ENCODE peak calls at places on chromosomes 7 and 10, in seven cellular contexts. W, U, T, Z, X, G and D are unnamed samples.

GRCh38 chr10:70087641-70088040 is 35.0 kb downstream of the MACROH2A2 start:
- DNase-seq in W (no peak), U (no peak), T (no peak), Z (no peak), X (peak), G (no peak), D (no peak)

GRCh38 chr10:95363303-95363912 is 72.6 kb upstream of the PDLIM1 start:
- DNase-seq in W (no peak), U (no peak), T (no peak), Z (no peak), X (peak), G (peak), D (peak)

GRCh38 chr7:149125189-149125863 is 798 bp downstream of the ZNF425 start:
- DNase-seq in W (no peak), U (no peak), T (no peak), Z (no peak), X (peak), G (no peak), D (peak)

GRCh38 chr10:128187788-128188185 is 61.6 kb upstream of the MKI67 start:
- DNase-seq in W (no peak), U (no peak), T (no peak), Z (no peak), X (no peak), G (no peak), D (no peak)

GRCh38 chr7:27784399-27785053 is 44.6 kb downstream of the TAX1BP1 start:
- DNase-seq in W (no peak), U (no peak), T (no peak), Z (no peak), X (peak), G (peak), D (peak)

GRCh38 chr7:1061180-1061579 is 16.8 kb downstream of the GPR146 start:
- DNase-seq in W (no peak), U (no peak), T (no peak), Z (no peak), X (no peak), G (no peak), D (no peak)

GRCh38 chr7:88091988-88092675 is 127.7 kb downstream of the SRI start:
- DNase-seq in W (no peak), U (no peak), T (no peak), Z (no peak), X (no peak), G (no peak), D (no peak)

GRCh38 chr10:130190065-130190736 is 54.0 kb downstream of the GLRX3 start:
- DNase-seq in W (peak), U (peak), T (peak), Z (peak), X (peak), G (peak), D (peak)

GRCh38 chr10:8946451-8946850 is 892.0 kb downstream of the GATA3 start:
- DNase-seq in W (no peak), U (no peak), T (no peak), Z (no peak), X (no peak), G (no peak), D (no peak)

GRCh38 chr10:102781089-102781920 is 37.6 kb downstream of the WBP1L start:
- DNase-seq in W (no peak), U (no peak), T (no peak), Z (no peak), X (peak), G (no peak), D (peak)

GRCh38 chr7:123692471-123692877 is 36.8 kb downstream of the LMOD2 start:
- DNase-seq in W (no peak), U (no peak), T (no peak), Z (no peak), X (no peak), G (no peak), D (no peak)

GRCh38 chr7:140674899-140675701 is 2.4 kb downstream of the ADCK2 start:
- DNase-seq in W (no peak), U (peak), T (no peak), Z (no peak), X (peak), G (peak), D (peak)

GRCh38 chr7:79968249-79968648 is 166.4 kb upstream of the GNAI1 start:
- DNase-seq in W (peak), U (no peak), T (no peak), Z (no peak), X (no peak), G (no peak), D (no peak)

GRCh38 chr10:132293416-132294195 is 14.1 kb downstream of the STK32C start:
- DNase-seq in W (no peak), U (no peak), T (peak), Z (no peak), X (no peak), G (no peak), D (peak)

GRCh38 chr10:95290446-95290800 is 380 bp downstream of the PDLIM1 start:
- DNase-seq in W (no peak), U (no peak), T (no peak), Z (peak), X (no peak), G (no peak), D (no peak)

GRCh38 chr10:33547976-33548375 is 213.5 kb upstream of the NRP1 start:
- DNase-seq in W (no peak), U (no peak), T (no peak), Z (no peak), X (no peak), G (no peak), D (peak)

GRCh38 chr7:55086413-55087201 is 67.8 kb downstream of the EGFR start:
- DNase-seq in W (peak), U (no peak), T (no peak), Z (no peak), X (peak), G (peak), D (peak)

GRCh38 chr10:128268015-128268722 is 141.9 kb upstream of the MKI67 start:
- DNase-seq in W (no peak), U (no peak), T (no peak), Z (no peak), X (peak), G (peak), D (peak)

GRCh38 chr7:79454325-79454960 is 976 bp upstream of the MAGI2 start:
- DNase-seq in W (no peak), U (no peak), T (peak), Z (peak), X (peak), G (no peak), D (peak)

GRCh38 chr7:45035909-45036308 is 35.9 kb downstream of the CCM2 start:
- DNase-seq in W (no peak), U (no peak), T (no peak), Z (no peak), X (no peak), G (no peak), D (no peak)

GRCh38 chr10:50447691-50448090 is 176.1 kb downstream of the SGMS1 start:
- DNase-seq in W (no peak), U (no peak), T (no peak), Z (no peak), X (no peak), G (peak), D (no peak)

GRCh38 chr10:46079831-46080585 is 33.9 kb upstream of the MSMB start:
- DNase-seq in W (no peak), U (peak), T (no peak), Z (no peak), X (peak), G (no peak), D (peak)

GRCh38 chr10:128065881-128066534 is 60.2 kb downstream of the MKI67 start:
- DNase-seq in W (no peak), U (peak), T (no peak), Z (no peak), X (no peak), G (no peak), D (no peak)

GRCh38 chr7:79420464-79420863 is 33.0 kb downstream of the MAGI2 start:
- DNase-seq in W (peak), U (no peak), T (no peak), Z (no peak), X (peak), G (peak), D (peak)

GRCh38 chr10:23157691-23158369 is 34.3 kb upstream of the PTF1A start:
- DNase-seq in W (peak), U (no peak), T (no peak), Z (no peak), X (peak), G (peak), D (peak)

GRCh38 chr7:108227360-108227749 is 97.2 kb upstream of the LAMB4 start:
- DNase-seq in W (no peak), U (no peak), T (no peak), Z (no peak), X (no peak), G (no peak), D (no peak)

GRCh38 chr10:119762805-119763798 is 37.3 kb downstream of the INPP5F start:
- DNase-seq in W (no peak), U (no peak), T (no peak), Z (no peak), X (no peak), G (no peak), D (no peak)

GRCh38 chr7:78587443-78588044 is 789.0 kb downstream of the PHTF2 start:
- DNase-seq in W (no peak), U (no peak), T (no peak), Z (no peak), X (peak), G (peak), D (peak)

GRCh38 chr10:78337646-78338391 is 304.2 kb downstream of the RPS24 start:
- DNase-seq in W (no peak), U (peak), T (no peak), Z (no peak), X (no peak), G (no peak), D (no peak)

GRCh38 chr7:36088553-36088952 is 64.5 kb upstream of the EEPD1 start:
- DNase-seq in W (no peak), U (no peak), T (no peak), Z (no peak), X (no peak), G (no peak), D (no peak)

GRCh38 chr7:38950309-38950708 is 27.4 kb upstream of the POU6F2 start:
- DNase-seq in W (no peak), U (no peak), T (no peak), Z (no peak), X (no peak), G (peak), D (peak)

GRCh38 chr7:33888206-33888605 is 17.1 kb upstream of the BMPER start:
- DNase-seq in W (no peak), U (no peak), T (no peak), Z (no peak), X (no peak), G (peak), D (no peak)

GRCh38 chr7:5352440-5353010 is 69.8 kb downstream of the SLC29A4 start:
- DNase-seq in W (no peak), U (no peak), T (no peak), Z (no peak), X (no peak), G (no peak), D (no peak)

GRCh38 chr7:94146408-94146807 is 142.3 kb upstream of the BET1 start:
- DNase-seq in W (no peak), U (no peak), T (no peak), Z (no peak), X (no peak), G (no peak), D (peak)

GRCh38 chr10:58918887-58919286 is 257.6 kb upstream of the PHYHIPL start:
- DNase-seq in W (no peak), U (no peak), T (no peak), Z (no peak), X (no peak), G (no peak), D (no peak)

GRCh38 chr10:4431114-4431862 is 394.7 kb upstream of the AKR1E2 start:
- DNase-seq in W (peak), U (no peak), T (no peak), Z (no peak), X (peak), G (no peak), D (peak)

GRCh38 chr7:47378728-47379395 is 203.0 kb downstream of the TNS3 start:
- DNase-seq in W (no peak), U (no peak), T (no peak), Z (no peak), X (no peak), G (no peak), D (no peak)

GRCh38 chr10:31947144-31947926 is 18.7 kb upstream of the ARHGAP12 start:
- DNase-seq in W (no peak), U (no peak), T (no peak), Z (no peak), X (peak), G (peak), D (peak)

GRCh38 chr10:31944071-31944433 is 15.4 kb upstream of the ARHGAP12 start:
- DNase-seq in W (no peak), U (no peak), T (no peak), Z (peak), X (no peak), G (no peak), D (no peak)

GRCh38 chr10:31949266-31949665 is 20.6 kb upstream of the ARHGAP12 start:
- DNase-seq in W (no peak), U (no peak), T (no peak), Z (no peak), X (no peak), G (no peak), D (no peak)

GRCh38 chr10:31945392-31945791 is 16.8 kb upstream of the ARHGAP12 start:
- DNase-seq in W (no peak), U (no peak), T (no peak), Z (no peak), X (no peak), G (no peak), D (no peak)

GRCh38 chr10:31948021-31948420 is 19.4 kb upstream of the ARHGAP12 start:
- DNase-seq in W (no peak), U (no peak), T (no peak), Z (no peak), X (no peak), G (no peak), D (no peak)
- H3K4me3 ChIP-seq in W (no peak), U (no peak), T (no peak), Z (peak), X (no peak), G (peak), D (no peak)

GRCh38 chr7:105581066-105581811 is at the start of gene EFCAB10:
- DNase-seq in W (no peak), U (no peak), T (peak), Z (peak), X (peak), G (no peak), D (peak)
- TF ChIP-seq CTCF in W (no peak), U (no peak), T (no peak), Z (no peak), X (no peak), G (no peak), D (peak)

DNA sequence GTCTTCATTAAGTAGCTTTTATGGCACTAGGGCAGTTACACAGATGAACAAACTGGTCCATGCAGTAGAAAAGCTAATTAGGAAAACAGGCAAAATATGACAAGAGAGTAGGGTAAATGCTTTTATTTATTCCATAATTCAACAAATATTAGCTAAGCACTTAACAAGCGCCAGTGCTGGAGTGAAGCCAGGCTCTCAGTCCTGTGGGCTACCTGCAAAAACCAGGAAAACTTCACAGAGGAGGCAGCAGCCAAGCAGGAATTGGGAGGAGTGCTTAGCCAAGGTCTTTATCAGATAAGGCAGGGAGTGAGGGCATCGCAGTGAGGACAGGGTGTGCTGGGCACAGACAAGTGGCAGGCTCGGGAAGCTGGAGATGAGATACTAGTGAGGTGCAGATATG is 4.9 kb upstream of the KAT6B start:
- DNase-seq in W (no peak), U (no peak), T (peak), Z (peak), X (no peak), G (peak), D (no peak)
- H3K4me3 ChIP-seq in W (no peak), U (no peak), T (no peak), Z (no peak), X (no peak), G (peak), D (no peak)

DNA sequence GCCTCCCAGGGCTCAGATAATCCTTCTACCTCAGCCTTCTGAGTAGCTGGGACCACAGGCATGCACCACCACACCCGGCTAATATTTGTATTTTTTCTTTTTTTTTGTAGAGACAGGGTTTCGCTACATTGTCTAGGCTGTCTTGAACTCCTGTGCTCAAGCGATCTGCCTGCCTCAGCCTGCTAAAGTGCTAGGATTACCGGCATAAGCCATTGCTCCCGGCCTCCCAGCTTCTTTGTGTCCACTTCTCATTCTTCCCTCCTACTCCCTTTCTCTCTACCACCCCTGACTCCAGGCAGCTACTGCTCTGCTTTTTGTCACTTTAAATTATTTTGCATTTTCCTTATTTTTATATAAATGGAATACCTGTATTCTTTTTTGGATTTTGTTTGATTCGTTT is 83.4 kb downstream of the PALS2 start:
- DNase-seq in W (no peak), U (no peak), T (no peak), Z (no peak), X (no peak), G (no peak), D (no peak)
- TF ChIP-seq CTCF in W (no peak), U (no peak), T (no peak), Z (no peak), X (no peak), G (no peak), D (no peak)

GRCh38 chr10:7093368-7093767 is 317.5 kb downstream of the SFMBT2 start:
- DNase-seq in W (no peak), U (no peak), T (no peak), Z (no peak), X (no peak), G (no peak), D (no peak)
- H3K4me3 ChIP-seq in W (no peak), U (no peak), T (no peak), Z (no peak), X (no peak), G (no peak), D (no peak)

GRCh38 chr10:74104480-74104879 is 46.1 kb downstream of the AP3M1 start:
- DNase-seq in W (no peak), U (no peak), T (no peak), Z (no peak), X (no peak), G (no peak), D (no peak)

GRCh38 chr10:74104996-74105395 is 45.6 kb downstream of the AP3M1 start:
- DNase-seq in W (no peak), U (no peak), T (no peak), Z (no peak), X (no peak), G (no peak), D (no peak)

GRCh38 chr10:74107391-74107790 is 43.2 kb downstream of the AP3M1 start:
- DNase-seq in W (no peak), U (no peak), T (no peak), Z (no peak), X (no peak), G (no peak), D (no peak)

GRCh38 chr10:74099836-74100235 is 50.8 kb downstream of the AP3M1 start:
- DNase-seq in W (no peak), U (no peak), T (no peak), Z (no peak), X (no peak), G (no peak), D (no peak)

GRCh38 chr10:74103560-74104248 is 46.9 kb downstream of the AP3M1 start:
- DNase-seq in W (no peak), U (no peak), T (no peak), Z (no peak), X (peak), G (peak), D (peak)
- TF ChIP-seq CTCF in W (peak), U (no peak), T (peak), Z (no peak), X (peak), G (peak), D (peak)

DNA sequence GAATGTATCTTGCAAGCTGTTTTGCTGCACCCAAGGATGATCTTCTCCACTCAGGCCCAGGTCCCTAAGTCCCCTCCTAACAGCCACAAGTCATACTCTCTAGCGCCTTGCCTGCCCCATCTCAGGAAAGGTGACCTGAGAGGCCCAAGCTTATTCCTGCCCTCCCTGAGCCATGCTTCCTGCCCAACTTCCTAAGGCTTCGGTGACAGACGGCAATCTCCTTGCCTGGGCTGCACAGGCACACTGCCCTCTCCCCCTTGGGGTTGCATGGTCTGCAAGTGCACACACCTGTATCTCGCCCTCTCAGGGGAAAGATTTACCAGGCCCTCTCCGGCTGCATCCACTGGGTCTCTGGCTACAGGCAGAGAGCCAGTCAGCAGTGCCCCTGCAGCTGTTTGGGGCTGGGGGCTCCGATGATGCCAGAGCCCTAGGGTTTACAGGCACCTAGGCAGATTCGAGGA is 771 bp upstream of the ADIRF start:
- DNase-seq in W (no peak), U (peak), T (no peak), Z (no peak), X (no peak), G (no peak), D (no peak)
- H3K4me3 ChIP-seq in W (no peak), U (peak), T (peak), Z (no peak), X (no peak), G (peak), D (no peak)

GRCh38 chr7:139570119-139570518 is 46.6 kb downstream of the CLEC2L start:
- DNase-seq in W (no peak), U (peak), T (no peak), Z (no peak), X (no peak), G (no peak), D (peak)
- TF ChIP-seq CTCF in W (peak), U (no peak), T (no peak), Z (no peak), X (no peak), G (no peak), D (peak)

GRCh38 chr7:116527521-116527920 is 2.7 kb downstream of the CAV1 start:
- DNase-seq in W (no peak), U (no peak), T (no peak), Z (no peak), X (peak), G (peak), D (no peak)
- H3K4me3 ChIP-seq in W (no peak), U (peak), T (peak), Z (no peak), X (peak), G (peak), D (peak)

GRCh38 chr10:97169063-97169462 is 16.7 kb downstream of the SLIT1 start:
- DNase-seq in W (no peak), U (no peak), T (no peak), Z (no peak), X (no peak), G (no peak), D (no peak)

GRCh38 chr10:97171001-97171400 is 14.8 kb downstream of the SLIT1 start:
- DNase-seq in W (no peak), U (no peak), T (no peak), Z (no peak), X (no peak), G (no peak), D (no peak)

GRCh38 chr10:97165499-97165898 is 20.3 kb downstream of the SLIT1 start:
- DNase-seq in W (no peak), U (no peak), T (no peak), Z (no peak), X (no peak), G (no peak), D (no peak)

GRCh38 chr10:97169911-97170693 is 15.7 kb downstream of the SLIT1 start:
- DNase-seq in W (no peak), U (no peak), T (no peak), Z (peak), X (no peak), G (peak), D (no peak)

DNA sequence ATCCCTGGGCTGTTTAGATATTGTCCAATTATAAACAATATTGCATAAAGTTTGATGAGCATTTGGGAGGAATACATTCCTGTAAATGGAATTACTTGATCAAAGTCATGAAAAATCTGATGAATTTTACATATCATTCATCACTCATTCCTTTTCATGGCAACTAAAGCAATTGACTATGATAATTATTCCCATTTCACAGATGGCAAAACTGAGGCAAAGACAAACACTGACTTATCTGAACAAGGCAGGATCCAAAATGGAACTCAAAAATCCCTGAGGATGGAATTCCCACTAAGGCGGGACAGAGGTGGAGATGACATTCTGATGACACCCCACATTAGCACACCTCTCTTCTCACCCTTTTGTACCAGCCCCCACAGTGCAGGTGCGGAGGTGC is 17.1 kb downstream of the SLIT1 start:
- DNase-seq in W (no peak), U (no peak), T (no peak), Z (no peak), X (no peak), G (no peak), D (no peak)
- TF ChIP-seq CTCF in W (no peak), U (no peak), T (no peak), Z (no peak), X (no peak), G (no peak), D (no peak)